ENCODE peak calls at places on chromosome 2, in six cellular contexts. J is T-helper 17 cell; K is mucosa of descending colon; O is activated T-helper 1 cell treated with anti-CD3 and anti-CD28 coated beads, Interleukin-2, amount 50 U/mL, for 16 hours; U is GDM1; V is body of pancreas. T is an unnamed sample.
A peak's percentile ranks its signal among the peaks of the same experiment; 100 is the strongest.

GRCh38 chr2:109079590-109079989 is 49.4 kb upstream of the SH3RF3 start:
- DNase-seq in K (no peak), V (no peak), J (no peak), O (no peak), U (no peak), T (no peak)

GRCh38 chr2:10514287-10514686 is 66.2 kb upstream of the ODC1 start:
- DNase-seq in J (no peak), O (no peak), K (no peak), U (no peak), V (no peak), T (no peak)

GRCh38 chr2:181394741-181395437 is 62.3 kb upstream of the ITGA4 start:
- DNase-seq in O (no peak), J (no peak), K (no peak), V (no peak), U (no peak), T (no peak)

GRCh38 chr2:9141706-9142460 is 64.7 kb upstream of the ASAP2 start:
- DNase-seq in K (no peak), U (no peak), O (no peak), V (no peak), J (no peak), T (no peak)

GRCh38 chr2:80258793-80259192 is 45.8 kb downstream of the LRRTM1 start:
- DNase-seq in U (no peak), O (no peak), V (no peak), K (no peak), J (no peak), T (no peak)

GRCh38 chr2:212897296-212897695 is 254.1 kb downstream of the IKZF2 start:
- DNase-seq in K (no peak), O (no peak), V (no peak), U (no peak), J (no peak), T (no peak)

GRCh38 chr2:126527836-126528490 is 128.0 kb upstream of the GYPC start:
- DNase-seq in V (peak; percentile 75), U (peak; percentile 64), J (peak; percentile 63), K (peak; percentile 51), O (peak; percentile 34), T (peak; percentile 87)

GRCh38 chr2:86753606-86754005 is 33.5 kb downstream of the RMND5A start:
- DNase-seq in K (no peak), V (no peak), J (no peak), O (no peak), U (no peak), T (no peak)

T was measured in adrenal gland.